ENCODE peak calls at places on chromosomes 4 and X, in four cellular contexts. V is IMR-90, H is A549, O is K562. K is an unnamed sample.

GRCh38 chr4:22906046-22906445 is 213.3 kb downstream of the GBA3 start:
- DNase-seq in V (no peak), H (no peak), O (no peak), K (no peak)

GRCh38 chr4:105246712-105247111 is 100.0 kb downstream of the TET2 start:
- DNase-seq in V (peak; percentile 79), H (no peak), O (no peak), K (no peak)

GRCh38 chr4:58093352-58093751 is 983.2 kb upstream of the IGFBP7 start:
- DNase-seq in V (no peak), H (no peak), O (no peak), K (peak; percentile 46)

GRCh38 chr4:163404570-163404969 is 60.9 kb downstream of the NPY5R start:
- DNase-seq in V (no peak), H (no peak), O (no peak), K (no peak)

GRCh38 chrX:153372949-153373348 is 28.2 kb downstream of the PNMA6E start:
- DNase-seq in V (no peak), H (no peak), O (no peak), K (no peak)

GRCh38 chr4:145278341-145279121 is 98.1 kb upstream of the OTUD4 start:
- DNase-seq in V (peak; percentile 87), H (no peak), O (peak; percentile 79), K (no peak)

GRCh38 chrX:56802921-56803848 is 74.1 kb downstream of the NBDY start:
- DNase-seq in V (peak; percentile 76), H (no peak), O (peak; percentile 63), K (peak; percentile 56)

GRCh38 chr4:98803287-98803677 is 125.7 kb downstream of the EIF4E start:
- DNase-seq in V (no peak), H (no peak), O (no peak), K (no peak)

GRCh38 chr4:89056953-89057398 is at the start of gene FAM13A:
- DNase-seq in V (peak; percentile 97), H (peak; percentile 94), O (peak; percentile 96), K (peak; percentile 27)

GRCh38 chr4:42339935-42340406 is 57.3 kb upstream of the SHISA3 start:
- DNase-seq in V (peak; percentile 53), H (no peak), O (no peak), K (no peak)

GRCh38 chr4:73899321-73899720 is 30.1 kb downstream of the CXCL1 start:
- DNase-seq in V (no peak), H (no peak), O (no peak), K (no peak)

GRCh38 chrX:7706032-7706431 is 136.9 kb upstream of the VCX start:
- DNase-seq in V (no peak), H (peak; percentile 2), O (no peak), K (no peak)

GRCh38 chrX:68822641-68823410 is 6.0 kb upstream of the EFNB1 start:
- DNase-seq in V (peak; percentile 47), H (peak; percentile 50), O (peak; percentile 46), K (no peak)

GRCh38 chr4:5383191-5383980 is 325.0 kb downstream of the EVC2 start:
- DNase-seq in V (peak; percentile 74), H (no peak), O (no peak), K (no peak)

GRCh38 chr4:80309301-80310004 is 26.1 kb upstream of the CFAP299 start:
- DNase-seq in V (peak; percentile 96), H (peak; percentile 6), O (no peak), K (no peak)

GRCh38 chr4:25367004-25367621 is 9.9 kb upstream of the ANAPC4 start:
- DNase-seq in V (peak; percentile 59), H (peak; percentile 39), O (peak; percentile 57), K (no peak)

GRCh38 chrX:76827672-76828071 is 400.2 kb downstream of the MAGEE1 start:
- DNase-seq in V (no peak), H (no peak), O (no peak), K (no peak)

GRCh38 chr4:67765401-67765800 is 11.2 kb upstream of the GNRHR start:
- DNase-seq in V (peak; percentile 29), H (no peak), O (no peak), K (no peak)

GRCh38 chr4:67764183-67764582 is 10.0 kb upstream of the GNRHR start:
- DNase-seq in V (no peak), H (no peak), O (no peak), K (no peak)

GRCh38 chr4:67765928-67766327 is 11.7 kb upstream of the GNRHR start:
- DNase-seq in V (peak; percentile 31), H (no peak), O (no peak), K (no peak)

DNA sequence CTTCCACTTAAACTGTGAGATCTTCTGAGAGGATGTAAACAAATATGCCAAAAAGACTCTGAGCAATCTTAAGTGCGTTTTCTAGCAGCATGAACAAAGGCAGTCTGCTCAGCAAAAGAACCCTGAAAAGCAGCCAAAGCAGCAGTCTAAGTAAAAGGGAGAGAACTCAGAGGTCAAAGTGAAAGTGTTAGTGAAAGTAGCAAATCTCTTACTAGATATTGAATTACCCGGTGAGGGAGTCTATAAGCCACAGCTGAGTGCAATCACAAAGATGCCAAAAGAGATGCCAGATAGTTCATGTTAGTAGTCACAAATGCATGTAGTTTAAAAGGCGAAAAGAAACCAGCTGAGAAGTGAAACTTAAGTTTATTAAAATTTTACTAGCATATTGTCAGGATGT is 7.9 kb upstream of the GNRHR start:
- DNase-seq in V (peak; percentile 59), H (no peak), O (no peak), K (no peak)
- TF ChIP-seq RAD21 in V (no peak), H (no peak), O (no peak), K (no peak)

GRCh38 chrX:118497180-118497814 is 1.7 kb downstream of the DOCK11 start:
- DNase-seq in V (no peak), H (no peak), O (no peak), K (no peak)

GRCh38 chrX:118496763-118497079 is 1.1 kb downstream of the DOCK11 start:
- DNase-seq in V (no peak), H (no peak), O (peak; percentile 47), K (no peak)

GRCh38 chrX:118493653-118494297 is 1.8 kb upstream of the DOCK11 start:
- DNase-seq in V (no peak), H (no peak), O (peak; percentile 51), K (no peak)

GRCh38 chrX:118495958-118496762 is 545 bp downstream of the DOCK11 start:
- DNase-seq in V (no peak), H (peak; percentile 48), O (peak; percentile 60), K (peak; percentile 49)

DNA sequence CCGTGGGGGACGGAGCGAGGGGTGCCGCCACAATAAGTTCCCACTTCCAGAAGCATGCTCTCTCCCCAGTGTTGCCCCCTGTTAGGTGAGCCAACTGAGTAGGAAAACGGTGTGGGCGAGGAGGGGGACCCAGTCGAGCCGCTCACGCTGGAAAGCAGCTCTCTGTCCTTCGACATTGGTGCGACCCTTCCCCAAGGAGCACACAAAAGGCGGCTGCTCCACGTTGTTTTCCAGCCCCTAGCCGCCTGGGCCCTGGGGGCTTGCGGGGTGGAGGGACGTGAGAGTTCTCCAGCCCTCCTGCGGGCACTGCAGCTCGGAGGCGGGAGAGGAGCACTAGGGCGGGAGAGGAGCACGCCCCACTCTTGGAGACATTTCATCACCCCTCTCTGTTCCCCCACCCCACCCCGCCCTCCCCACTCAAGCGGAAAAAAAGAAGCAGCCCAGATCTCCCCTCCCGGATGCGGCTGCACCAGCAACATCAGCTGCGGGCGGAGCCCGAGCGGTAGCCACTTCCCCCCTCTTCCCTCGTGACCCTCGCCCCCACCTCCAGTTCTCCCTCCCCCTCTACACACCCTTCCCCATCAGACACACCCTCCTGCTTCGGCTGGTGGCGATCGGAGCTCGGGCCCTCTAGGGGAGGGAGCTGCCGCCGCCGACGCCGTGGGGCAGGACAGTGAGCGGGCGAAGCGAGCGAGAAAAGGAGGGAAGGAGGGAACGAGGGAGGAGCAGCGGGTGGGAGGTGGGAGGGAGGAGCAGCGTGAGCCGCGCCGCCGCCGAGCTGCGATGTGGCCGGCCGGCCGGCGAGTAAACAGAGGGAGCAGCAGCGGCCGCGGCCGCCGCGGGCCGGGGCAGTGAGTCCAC is at the start of gene DOCK11:
- DNase-seq in V (peak; percentile 76), H (peak; percentile 77), O (peak; percentile 94), K (peak; percentile 61)
- TF ChIP-seq POLR2A in V (no peak), H (no peak), O (peak; percentile 57), K (no peak)

DNA sequence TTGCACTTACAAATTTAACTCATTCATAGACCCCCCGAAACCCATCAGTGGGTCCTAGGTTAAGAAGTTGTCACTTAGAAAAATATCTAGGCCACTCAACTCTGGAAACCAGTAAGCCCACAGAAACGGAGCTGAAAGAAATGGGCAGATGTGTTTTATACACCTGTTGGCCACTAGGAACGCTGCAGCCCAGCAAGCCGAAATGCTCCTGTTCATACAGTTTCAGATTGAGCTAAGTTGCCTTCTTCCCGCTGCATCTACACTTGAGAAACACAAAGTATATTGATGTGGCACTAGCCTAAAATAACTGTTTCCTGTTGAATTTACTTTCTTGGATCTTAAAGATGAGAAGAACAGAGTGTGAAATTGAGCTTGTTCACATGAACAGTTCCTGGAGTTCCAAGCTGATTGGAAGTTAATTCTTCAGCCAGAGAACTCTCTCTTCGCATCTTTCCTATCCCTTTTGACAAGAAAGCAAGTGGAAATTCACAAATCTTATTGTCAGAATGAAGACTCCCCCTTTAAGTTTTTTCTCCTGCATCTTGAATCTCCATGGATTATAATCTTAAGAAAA is 174.1 kb downstream of the RBMX2 start:
- DNase-seq in V (peak; percentile 33), H (peak; percentile 51), O (peak; percentile 65), K (peak; percentile 5)
- TF ChIP-seq RAD21 in V (peak; percentile 84), H (peak; percentile 57), O (peak; percentile 81), K (peak; percentile 75)

DNA sequence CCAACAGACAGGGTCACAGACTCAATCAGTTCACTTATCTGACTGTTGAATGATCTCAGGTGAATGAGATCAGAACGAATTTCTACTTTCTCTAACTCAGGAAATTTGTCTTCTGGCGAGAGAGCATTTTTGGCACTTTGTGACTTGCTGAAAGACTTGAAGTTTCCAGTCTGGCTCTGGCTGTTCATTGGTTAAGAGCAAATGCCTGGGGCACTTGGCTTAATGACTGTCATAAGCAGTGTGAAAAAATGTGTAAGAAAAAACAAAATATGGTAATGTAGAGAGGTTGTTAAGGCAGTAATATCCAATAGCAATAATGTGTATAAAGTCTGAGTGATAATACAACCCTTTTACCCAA is 71.3 kb upstream of the PGRMC2 start:
- DNase-seq in V (no peak), H (no peak), O (no peak), K (no peak)
- TF ChIP-seq POLR2A in V (no peak), H (no peak), O (no peak), K (no peak)

GRCh38 chr4:170139764-170140163 is 50.0 kb upstream of the AADAT start:
- DNase-seq in V (peak; percentile 37), H (no peak), O (no peak), K (no peak)
- TF ChIP-seq RAD21 in V (no peak), H (no peak), O (no peak), K (no peak)

DNA sequence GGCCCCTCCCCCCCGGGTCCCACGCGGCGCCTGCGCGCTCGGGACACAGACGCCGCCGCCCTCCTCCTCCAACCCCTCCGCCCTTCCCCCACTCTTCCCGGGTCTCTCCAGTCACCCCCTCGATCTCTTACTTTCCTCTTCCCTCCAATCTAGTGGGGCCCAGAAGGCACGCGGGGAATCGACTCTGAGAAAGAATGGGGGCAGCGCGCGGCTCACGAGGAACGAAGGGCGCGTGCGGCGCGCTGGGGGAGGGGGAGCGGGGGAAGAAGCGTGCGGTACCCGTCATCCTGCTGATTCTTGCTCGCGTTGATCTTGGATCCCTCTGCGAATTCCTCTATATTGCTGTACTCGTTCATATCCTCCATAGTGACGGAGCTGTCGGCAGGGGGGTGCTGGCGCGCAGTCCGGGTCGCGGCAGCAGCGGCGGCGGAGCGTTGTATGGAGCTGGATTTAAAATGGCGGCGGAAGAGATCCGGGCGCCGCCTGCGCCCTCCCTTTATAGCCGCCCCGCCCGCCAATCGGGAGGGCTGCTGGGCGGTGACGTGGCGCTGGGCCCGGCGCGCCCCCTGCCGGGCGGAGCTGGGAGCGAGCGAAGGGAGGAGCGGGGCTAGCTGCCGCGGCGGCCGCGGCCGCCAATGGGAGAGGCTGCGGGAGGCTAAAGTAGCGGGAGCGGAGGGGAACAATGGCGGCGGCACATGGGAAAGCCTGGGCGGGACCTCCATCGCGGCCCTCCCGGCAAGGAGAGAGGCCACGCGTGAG is 1.1 kb downstream of the HNRNPDL start:
- DNase-seq in V (peak; percentile 85), H (peak; percentile 86), O (peak; percentile 95), K (peak; percentile 76)
- TF ChIP-seq POLR2A in V (peak; percentile 99), H (peak; percentile 81), O (peak; percentile 98), K (peak; percentile 81)